ENCODE peak calls at places on chromosomes 1 and 21, in seven cellular contexts. One of them, this sample, is unnamed.

GRCh38 chr1:238052496-238053266 is 162.0 kb upstream of the ZP4 start:
- DNase-seq in IMR-90: peak
- DNase-seq in AG04450: no peak
- DNase-seq in HCT116: no peak
- DNase-seq in heart right ventricle: no peak
- DNase-seq in uterus: no peak
- DNase-seq in ovary: no peak
- DNase-seq in this sample: no peak

GRCh38 chr1:51308636-51309035 is 21.7 kb downstream of the TTC39A start:
- DNase-seq in HCT116: no peak
- DNase-seq in uterus: no peak
- DNase-seq in AG04450: no peak
- DNase-seq in IMR-90: no peak
- DNase-seq in ovary: no peak
- DNase-seq in heart right ventricle: no peak
- DNase-seq in this sample: no peak

GRCh38 chr1:233121947-233122559 is 171.6 kb downstream of the NTPCR start:
- DNase-seq in IMR-90: peak
- DNase-seq in ovary: no peak
- DNase-seq in uterus: no peak
- DNase-seq in AG04450: no peak
- DNase-seq in heart right ventricle: no peak
- DNase-seq in HCT116: no peak
- DNase-seq in this sample: no peak

GRCh38 chr1:3163356-3163755 is 94.4 kb downstream of the PRDM16 start:
- DNase-seq in HCT116: no peak
- DNase-seq in AG04450: no peak
- DNase-seq in uterus: no peak
- DNase-seq in heart right ventricle: no peak
- DNase-seq in ovary: no peak
- DNase-seq in IMR-90: no peak
- DNase-seq in this sample: no peak

GRCh38 chr21:29904359-29905282 is 35.2 kb downstream of the GRIK1 start:
- DNase-seq in ovary: no peak
- DNase-seq in heart right ventricle: no peak
- DNase-seq in HCT116: no peak
- DNase-seq in uterus: no peak
- DNase-seq in AG04450: no peak
- DNase-seq in IMR-90: no peak
- DNase-seq in this sample: no peak

GRCh38 chr1:232627645-232628334 is 2.1 kb downstream of the SIPA1L2 start:
- DNase-seq in ovary: no peak
- DNase-seq in IMR-90: peak
- DNase-seq in HCT116: no peak
- DNase-seq in AG04450: no peak
- DNase-seq in uterus: no peak
- DNase-seq in heart right ventricle: no peak
- DNase-seq in this sample: no peak

GRCh38 chr1:24925082-24925779 is 4.8 kb downstream of the RUNX3 start:
- DNase-seq in heart right ventricle: no peak
- DNase-seq in IMR-90: no peak
- DNase-seq in ovary: no peak
- DNase-seq in AG04450: no peak
- DNase-seq in uterus: no peak
- DNase-seq in HCT116: no peak
- DNase-seq in this sample: no peak

GRCh38 chr1:41704189-41704588 is 214.5 kb downstream of the HIVEP3 start:
- DNase-seq in IMR-90: no peak
- DNase-seq in AG04450: no peak
- DNase-seq in uterus: no peak
- DNase-seq in HCT116: no peak
- DNase-seq in ovary: no peak
- DNase-seq in heart right ventricle: no peak
- DNase-seq in this sample: no peak

GRCh38 chr1:201468501-201468843 is 516 bp downstream of the PHLDA3 start:
- DNase-seq in ovary: peak
- DNase-seq in HCT116: no peak
- DNase-seq in uterus: no peak
- DNase-seq in IMR-90: no peak
- DNase-seq in AG04450: no peak
- DNase-seq in heart right ventricle: no peak
- DNase-seq in this sample: no peak

GRCh38 chr1:51567653-51568052 is 48.6 kb upstream of the EPS15 start:
- DNase-seq in ovary: no peak
- DNase-seq in uterus: no peak
- DNase-seq in IMR-90: peak
- DNase-seq in AG04450: peak
- DNase-seq in heart right ventricle: no peak
- DNase-seq in HCT116: no peak
- DNase-seq in this sample: no peak

DNA sequence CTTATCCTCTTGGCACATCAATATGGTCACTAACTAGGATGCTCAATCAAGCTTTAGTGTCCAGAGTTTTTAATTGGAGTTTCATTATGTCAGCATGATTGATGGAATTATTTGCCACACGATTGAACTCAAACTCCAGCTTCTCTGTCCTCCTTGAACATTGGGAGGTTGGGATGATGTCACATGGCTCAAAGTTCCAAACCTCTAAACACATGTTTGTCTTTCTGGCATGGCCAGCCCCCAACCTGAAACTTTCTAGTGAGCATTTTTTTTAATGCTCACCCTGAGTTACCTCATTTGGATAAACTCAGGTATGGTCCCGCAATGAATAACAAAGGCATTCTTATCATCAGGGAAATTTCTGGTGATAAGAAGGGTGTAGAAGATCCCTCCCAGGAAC is 86.0 kb downstream of the RHOU start:
- DNase-seq in uterus: no peak
- DNase-seq in ovary: no peak
- DNase-seq in heart right ventricle: no peak
- DNase-seq in IMR-90: no peak
- DNase-seq in HCT116: no peak
- DNase-seq in AG04450: no peak
- DNase-seq in this sample: no peak
- TF ChIP-seq CTCF in uterus: no peak
- TF ChIP-seq CTCF in ovary: no peak
- TF ChIP-seq CTCF in heart right ventricle: no peak
- TF ChIP-seq CTCF in IMR-90: no peak
- TF ChIP-seq CTCF in HCT116: no peak
- TF ChIP-seq CTCF in AG04450: no peak
- TF ChIP-seq CTCF in this sample: no peak

GRCh38 chr1:180611016-180611930 is 20.5 kb upstream of the XPR1 start:
- DNase-seq in IMR-90: peak
- DNase-seq in AG04450: no peak
- DNase-seq in heart right ventricle: peak
- DNase-seq in ovary: no peak
- DNase-seq in HCT116: no peak
- DNase-seq in uterus: no peak
- DNase-seq in this sample: no peak

GRCh38 chr1:180610556-180611015 is 21.2 kb upstream of the XPR1 start:
- DNase-seq in heart right ventricle: no peak
- DNase-seq in AG04450: no peak
- DNase-seq in HCT116: no peak
- DNase-seq in ovary: no peak
- DNase-seq in IMR-90: no peak
- DNase-seq in uterus: no peak
- DNase-seq in this sample: no peak

GRCh38 chr1:180606109-180606508 is 25.7 kb upstream of the XPR1 start:
- DNase-seq in uterus: no peak
- DNase-seq in HCT116: no peak
- DNase-seq in AG04450: no peak
- DNase-seq in ovary: no peak
- DNase-seq in IMR-90: no peak
- DNase-seq in heart right ventricle: no peak
- DNase-seq in this sample: no peak

GRCh38 chr1:180612591-180612990 is 19.2 kb upstream of the XPR1 start:
- DNase-seq in ovary: no peak
- DNase-seq in AG04450: no peak
- DNase-seq in IMR-90: no peak
- DNase-seq in HCT116: no peak
- DNase-seq in uterus: no peak
- DNase-seq in heart right ventricle: no peak
- DNase-seq in this sample: no peak

DNA sequence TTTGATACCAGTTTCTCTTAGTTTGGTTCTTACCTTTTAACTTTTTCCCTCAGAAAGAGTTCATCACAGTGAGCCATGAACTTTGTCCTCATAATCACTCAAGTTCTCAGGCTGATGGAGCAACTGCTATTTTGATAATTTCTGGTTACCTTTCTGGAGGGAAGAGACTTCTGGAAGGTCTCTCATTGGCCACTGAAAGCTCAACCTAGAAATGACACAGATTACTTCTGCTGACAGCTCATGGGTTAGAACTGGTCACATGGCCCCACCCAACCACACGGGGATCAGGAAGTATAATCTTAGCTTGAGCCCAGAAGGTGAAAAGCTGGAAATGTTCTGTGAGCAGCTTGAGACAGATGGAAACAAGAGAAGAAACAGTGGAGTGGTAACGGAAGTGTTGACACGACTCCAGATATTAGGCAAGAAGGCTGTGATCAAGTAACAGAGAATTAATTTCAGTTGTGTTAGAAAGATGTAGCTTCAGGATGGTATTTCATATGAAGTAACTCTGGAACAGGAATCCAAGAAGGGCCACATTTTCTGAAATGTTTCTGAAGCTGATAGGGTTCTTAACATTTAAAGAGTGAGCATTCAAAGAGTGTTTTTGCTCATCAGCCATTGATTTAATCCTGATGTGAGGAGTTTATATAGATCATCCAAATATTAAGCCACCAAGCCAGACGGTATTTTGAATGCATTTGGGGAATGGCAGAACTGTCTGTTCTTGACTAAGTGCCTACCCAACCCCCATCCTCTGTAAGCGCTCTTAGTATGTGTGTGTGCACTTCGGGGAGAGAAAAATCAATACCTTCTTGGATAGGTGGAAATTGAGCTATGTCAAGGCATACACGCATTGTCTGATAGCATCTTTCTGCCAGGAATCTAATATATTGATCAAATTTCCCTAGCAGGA is 21.9 kb upstream of the XPR1 start:
- DNase-seq in uterus: no peak
- DNase-seq in heart right ventricle: no peak
- DNase-seq in HCT116: no peak
- DNase-seq in ovary: no peak
- DNase-seq in IMR-90: peak
- DNase-seq in AG04450: no peak
- DNase-seq in this sample: no peak
- H3K4me3 ChIP-seq in uterus: no peak
- H3K4me3 ChIP-seq in heart right ventricle: no peak
- H3K4me3 ChIP-seq in HCT116: no peak
- H3K4me3 ChIP-seq in ovary: no peak
- H3K4me3 ChIP-seq in IMR-90: no peak
- H3K4me3 ChIP-seq in AG04450: no peak
- H3K4me3 ChIP-seq in this sample: no peak

GRCh38 chr1:237042892-237043576 is 1.1 kb downstream of the RYR2 start:
- DNase-seq in HCT116: no peak
- DNase-seq in ovary: peak
- DNase-seq in IMR-90: no peak
- DNase-seq in AG04450: no peak
- DNase-seq in uterus: no peak
- DNase-seq in heart right ventricle: peak
- DNase-seq in this sample: no peak

GRCh38 chr1:237040823-237041222 is 1.2 kb upstream of the RYR2 start:
- DNase-seq in IMR-90: no peak
- DNase-seq in AG04450: no peak
- DNase-seq in heart right ventricle: no peak
- DNase-seq in uterus: no peak
- DNase-seq in HCT116: no peak
- DNase-seq in ovary: no peak
- DNase-seq in this sample: no peak

GRCh38 chr1:237041461-237041794 is 556 bp upstream of the RYR2 start:
- DNase-seq in uterus: no peak
- DNase-seq in heart right ventricle: no peak
- DNase-seq in ovary: no peak
- DNase-seq in IMR-90: no peak
- DNase-seq in AG04450: no peak
- DNase-seq in HCT116: no peak
- DNase-seq in this sample: no peak

GRCh38 chr1:237042467-237042891 is 495 bp downstream of the RYR2 start:
- DNase-seq in AG04450: no peak
- DNase-seq in heart right ventricle: no peak
- DNase-seq in uterus: no peak
- DNase-seq in IMR-90: no peak
- DNase-seq in ovary: peak
- DNase-seq in HCT116: no peak
- DNase-seq in this sample: no peak

GRCh38 chr1:237041795-237042466 is at the start of gene RYR2:
- DNase-seq in uterus: no peak
- DNase-seq in HCT116: no peak
- DNase-seq in heart right ventricle: no peak
- DNase-seq in IMR-90: no peak
- DNase-seq in AG04450: no peak
- DNase-seq in ovary: peak
- DNase-seq in this sample: no peak
- H3K27ac ChIP-seq in uterus: peak
- H3K27ac ChIP-seq in HCT116: no peak
- H3K27ac ChIP-seq in heart right ventricle: peak
- H3K27ac ChIP-seq in IMR-90: no peak
- H3K27ac ChIP-seq in AG04450: no peak
- H3K27ac ChIP-seq in ovary: no peak
- H3K27ac ChIP-seq in this sample: peak

GRCh38 chr21:15126948-15127347 is 62.1 kb upstream of the NRIP1 start:
- DNase-seq in IMR-90: no peak
- DNase-seq in ovary: no peak
- DNase-seq in uterus: no peak
- DNase-seq in HCT116: no peak
- DNase-seq in AG04450: no peak
- DNase-seq in heart right ventricle: no peak
- DNase-seq in this sample: no peak

GRCh38 chr21:15124731-15125130 is 59.9 kb upstream of the NRIP1 start:
- DNase-seq in ovary: no peak
- DNase-seq in HCT116: no peak
- DNase-seq in AG04450: no peak
- DNase-seq in IMR-90: no peak
- DNase-seq in heart right ventricle: no peak
- DNase-seq in uterus: no peak
- DNase-seq in this sample: no peak

GRCh38 chr21:15121097-15121654 is 56.4 kb upstream of the NRIP1 start:
- DNase-seq in uterus: no peak
- DNase-seq in AG04450: no peak
- DNase-seq in HCT116: no peak
- DNase-seq in heart right ventricle: no peak
- DNase-seq in IMR-90: no peak
- DNase-seq in ovary: no peak
- DNase-seq in this sample: no peak

GRCh38 chr21:15121655-15122120 is 56.9 kb upstream of the NRIP1 start:
- DNase-seq in ovary: no peak
- DNase-seq in IMR-90: peak
- DNase-seq in HCT116: no peak
- DNase-seq in heart right ventricle: peak
- DNase-seq in AG04450: peak
- DNase-seq in uterus: no peak
- DNase-seq in this sample: no peak

DNA sequence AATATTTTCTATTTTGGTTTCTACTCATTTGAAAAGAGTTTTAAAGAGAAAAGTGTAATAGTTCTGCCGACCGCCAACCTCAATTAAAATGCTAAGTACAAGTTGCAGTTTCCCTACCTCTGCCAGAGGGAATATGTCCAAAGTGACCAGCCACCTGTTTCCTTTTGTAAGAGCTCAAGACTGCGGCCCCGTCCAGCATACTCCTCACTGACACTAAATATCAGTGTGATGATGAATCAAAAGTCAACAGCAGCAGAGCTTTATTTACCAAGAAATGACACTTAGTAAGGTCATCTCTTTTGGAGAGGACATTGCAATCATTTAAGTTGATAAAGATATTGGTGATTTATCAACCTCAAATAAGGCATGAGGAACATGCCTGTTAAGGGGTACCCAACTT is 57.4 kb upstream of the NRIP1 start:
- DNase-seq in HCT116: no peak
- DNase-seq in uterus: no peak
- DNase-seq in ovary: no peak
- DNase-seq in heart right ventricle: peak
- DNase-seq in IMR-90: no peak
- DNase-seq in AG04450: no peak
- DNase-seq in this sample: no peak
- TF ChIP-seq CTCF in HCT116: no peak
- TF ChIP-seq CTCF in uterus: no peak
- TF ChIP-seq CTCF in ovary: no peak
- TF ChIP-seq CTCF in heart right ventricle: no peak
- TF ChIP-seq CTCF in IMR-90: no peak
- TF ChIP-seq CTCF in AG04450: no peak
- TF ChIP-seq CTCF in this sample: no peak